ENCODE peak calls at places on chromosomes 6 and 20, in ten cellular contexts. F is prostate gland, J is transverse colon, Y is endothelial cell of umbilical vein, I is Panc1, A is sigmoid colon, R is spleen, C is H1, S is GM23338, B is esophagus muscularis mucosa. V is an unnamed sample.

GRCh38 chr20:56630506-56631317 is 1.6 kb downstream of the TFAP2C start:
- DNase-seq in R (no peak), Y (no peak), J (no peak), B (no peak), S (peak), I (no peak), C (peak), A (no peak), F (peak), V (no peak)

GRCh38 chr6:52725530-52726192 is 37.6 kb downstream of the GSTA2 start:
- DNase-seq in F (peak), R (no peak), S (no peak), A (no peak), Y (no peak), C (no peak), J (peak), I (no peak), B (no peak), V (no peak)

GRCh38 chr6:162069995-162070394 is 657.6 kb downstream of the PRKN start:
- DNase-seq in I (no peak), F (no peak), A (no peak), R (no peak), B (no peak), S (no peak), C (no peak), Y (no peak), J (no peak), V (no peak)

GRCh38 chr20:3163099-3164042 is 3.7 kb upstream of the FASTKD5 start:
- DNase-seq in Y (no peak), J (no peak), C (no peak), I (no peak), S (no peak), F (no peak), B (no peak), R (no peak), A (no peak), V (no peak)

GRCh38 chr6:132764370-132764769 is 6.7 kb upstream of the VNN2 start:
- DNase-seq in A (no peak), B (no peak), C (no peak), J (no peak), Y (peak), I (no peak), S (peak), F (no peak), R (no peak), V (no peak)

GRCh38 chr6:165002358-165002757 is 307.0 kb downstream of the C6orf118 start:
- DNase-seq in C (no peak), A (no peak), Y (no peak), F (no peak), I (no peak), B (no peak), R (no peak), J (no peak), S (no peak), V (no peak)

GRCh38 chr6:111683749-111684267 is 78.1 kb upstream of the TRAF3IP2 start:
- DNase-seq in I (no peak), C (no peak), A (peak), Y (peak), B (peak), R (no peak), F (no peak), S (no peak), J (no peak), V (no peak)

GRCh38 chr6:32439708-32440214 is at the start of gene HLA-DRA:
- DNase-seq in R (no peak), F (no peak), I (no peak), Y (peak), B (no peak), J (no peak), A (no peak), C (peak), S (peak), V (no peak)

GRCh38 chr6:166866839-166867637 is 89.3 kb downstream of the RNASET2 start:
- DNase-seq in J (no peak), I (no peak), B (peak), A (no peak), C (no peak), F (no peak), Y (no peak), R (no peak), S (no peak), V (no peak)

GRCh38 chr6:149905371-149905910 is 7.5 kb upstream of the RAET1E start:
- DNase-seq in Y (no peak), A (no peak), J (no peak), B (no peak), F (no peak), R (peak), S (no peak), I (no peak), C (no peak), V (peak)

GRCh38 chr6:28772480-28773381 is 151.1 kb downstream of the TRIM27 start:
- DNase-seq in R (no peak), Y (no peak), S (peak), J (no peak), B (peak), I (no peak), F (no peak), A (no peak), C (no peak), V (no peak)

GRCh38 chr20:1301031-1301529 is 27.9 kb downstream of the SDCBP2 start:
- DNase-seq in C (no peak), R (peak), S (peak), F (no peak), A (peak), B (no peak), Y (peak), I (no peak), J (no peak), V (no peak)

GRCh38 chr6:159577564-159577963 is 115.5 kb downstream of the SOD2 start:
- DNase-seq in C (no peak), R (no peak), F (no peak), Y (no peak), I (no peak), A (no peak), B (no peak), S (no peak), J (no peak), V (no peak)

GRCh38 chr20:49775229-49775693 is 37.4 kb upstream of the SLC9A8 start:
- DNase-seq in I (peak), J (peak), Y (peak), R (no peak), F (no peak), C (peak), A (peak), B (no peak), S (peak), V (no peak)

GRCh38 chr6:82363368-82364086 is at the start of gene TPBG:
- DNase-seq in I (peak), F (peak), Y (peak), A (peak), R (peak), S (peak), J (peak), C (peak), B (no peak), V (no peak)

GRCh38 chr6:27019651-27020552 is 227.6 kb upstream of the PRSS16 start:
- DNase-seq in I (peak), Y (peak), A (peak), R (peak), S (peak), C (peak), J (peak), F (peak), B (peak), V (no peak)

GRCh38 chr20:33566781-33567603 is 77.1 kb downstream of the CBFA2T2 start:
- DNase-seq in F (no peak), Y (no peak), R (no peak), S (no peak), I (no peak), B (no peak), J (no peak), A (no peak), C (no peak), V (no peak)

GRCh38 chr6:36853325-36853724 is 14.1 kb upstream of the CPNE5 start:
- DNase-seq in J (no peak), S (no peak), C (no peak), B (no peak), I (no peak), A (peak), R (no peak), F (peak), Y (peak), V (no peak)

GRCh38 chr6:155377061-155377460 is 62.8 kb upstream of the TFB1M start:
- DNase-seq in R (no peak), B (no peak), F (no peak), S (no peak), I (peak), Y (no peak), J (no peak), A (no peak), C (no peak), V (no peak)

GRCh38 chr20:373171-373890 is 7.2 kb upstream of the TRIB3 start:
- DNase-seq in C (no peak), I (no peak), F (no peak), R (peak), B (no peak), Y (peak), A (no peak), S (peak), J (no peak), V (no peak)

GRCh38 chr6:47111685-47112084 is 69.6 kb upstream of the ADGRF1 start:
- DNase-seq in I (no peak), Y (peak), S (peak), B (no peak), R (no peak), J (peak), C (no peak), A (no peak), F (no peak), V (no peak)

GRCh38 chr6:106325336-106326178 is at the start of gene ATG5:
- DNase-seq in I (peak), S (peak), F (peak), R (peak), B (peak), C (peak), Y (peak), A (peak), J (peak), V (peak)

GRCh38 chr6:20402181-20403079 is 751 bp downstream of the E2F3 start:
- DNase-seq in R (peak), I (no peak), S (peak), Y (peak), J (peak), C (peak), F (peak), A (peak), B (no peak), V (no peak)

GRCh38 chr6:98024359-98024758 is 741.3 kb upstream of the MMS22L start:
- DNase-seq in J (no peak), F (no peak), I (no peak), A (no peak), S (no peak), C (no peak), Y (no peak), B (no peak), R (no peak), V (no peak)

GRCh38 chr20:4138056-4138455 is 122.7 kb upstream of the RNF24 start:
- DNase-seq in B (no peak), A (no peak), J (no peak), Y (no peak), R (no peak), I (no peak), F (no peak), C (no peak), S (no peak), V (no peak)

GRCh38 chr6:52286798-52287432 is 2.4 kb upstream of the MCM3 start:
- DNase-seq in F (peak), C (peak), B (no peak), Y (peak), A (peak), J (peak), S (peak), R (no peak), I (peak), V (no peak)

GRCh38 chr6:78810146-78810545 is 57.2 kb upstream of the IRAK1BP1 start:
- DNase-seq in I (no peak), J (peak), F (peak), C (no peak), Y (peak), S (peak), A (no peak), B (no peak), R (no peak), V (no peak)
- H3K27ac ChIP-seq in I (no peak), J (no peak), F (peak), C (no peak), Y (no peak), S (no peak), A (no peak), B (no peak), R (no peak), V (no peak)

GRCh38 chr6:75070244-75070643 is 135.6 kb downstream of the COL12A1 start:
- DNase-seq in B (no peak), R (no peak), A (no peak), F (no peak), J (no peak), Y (no peak), C (no peak), S (no peak), I (no peak), V (no peak)

DNA sequence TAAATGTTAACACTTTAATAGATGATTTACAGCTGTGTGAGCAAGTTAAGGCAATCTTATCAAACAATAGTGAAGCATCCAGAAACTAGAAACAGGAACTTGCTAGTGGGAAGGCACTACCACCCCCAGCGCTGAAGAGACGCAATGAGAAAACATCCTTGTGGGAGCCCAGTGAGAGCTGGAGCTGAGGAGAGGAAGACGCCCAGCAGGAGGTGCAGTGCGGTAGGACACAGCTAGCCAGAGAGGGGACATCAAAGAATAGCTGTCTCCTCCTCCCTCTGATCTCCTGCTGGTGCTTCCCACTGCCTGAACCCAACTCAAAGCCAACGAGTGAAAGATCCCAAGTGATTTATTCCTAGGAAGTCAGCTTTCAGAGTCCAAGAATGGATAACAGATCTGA is 140.3 kb downstream of the COL12A1 start:
- DNase-seq in A (no peak), R (no peak), F (no peak), B (no peak), S (peak), J (no peak), C (peak), Y (peak), I (no peak), V (no peak)
- TF ChIP-seq CTCF in A (no peak), R (no peak), F (no peak), B (no peak), S (no peak), J (no peak), C (no peak), Y (no peak), I (no peak), V (no peak)

GRCh38 chr6:12190252-12190651 is 99.9 kb upstream of the EDN1 start:
- DNase-seq in Y (no peak), R (no peak), C (no peak), J (no peak), F (no peak), S (no peak), I (no peak), A (no peak), B (no peak), V (no peak)
- TF ChIP-seq POLR2AphosphoS5 in Y (no peak), R (no peak), C (no peak), J (no peak), F (no peak), S (no peak), I (no peak), A (no peak), B (no peak), V (no peak)

GRCh38 chr20:53606364-53606985 is 12.8 kb upstream of the ZNF217 start:
- DNase-seq in A (no peak), C (no peak), F (no peak), B (no peak), Y (peak), I (no peak), R (no peak), S (no peak), J (no peak), V (no peak)
- H3K27ac ChIP-seq in A (no peak), C (no peak), F (no peak), B (no peak), Y (peak), I (peak), R (peak), S (no peak), J (no peak), V (no peak)

DNA sequence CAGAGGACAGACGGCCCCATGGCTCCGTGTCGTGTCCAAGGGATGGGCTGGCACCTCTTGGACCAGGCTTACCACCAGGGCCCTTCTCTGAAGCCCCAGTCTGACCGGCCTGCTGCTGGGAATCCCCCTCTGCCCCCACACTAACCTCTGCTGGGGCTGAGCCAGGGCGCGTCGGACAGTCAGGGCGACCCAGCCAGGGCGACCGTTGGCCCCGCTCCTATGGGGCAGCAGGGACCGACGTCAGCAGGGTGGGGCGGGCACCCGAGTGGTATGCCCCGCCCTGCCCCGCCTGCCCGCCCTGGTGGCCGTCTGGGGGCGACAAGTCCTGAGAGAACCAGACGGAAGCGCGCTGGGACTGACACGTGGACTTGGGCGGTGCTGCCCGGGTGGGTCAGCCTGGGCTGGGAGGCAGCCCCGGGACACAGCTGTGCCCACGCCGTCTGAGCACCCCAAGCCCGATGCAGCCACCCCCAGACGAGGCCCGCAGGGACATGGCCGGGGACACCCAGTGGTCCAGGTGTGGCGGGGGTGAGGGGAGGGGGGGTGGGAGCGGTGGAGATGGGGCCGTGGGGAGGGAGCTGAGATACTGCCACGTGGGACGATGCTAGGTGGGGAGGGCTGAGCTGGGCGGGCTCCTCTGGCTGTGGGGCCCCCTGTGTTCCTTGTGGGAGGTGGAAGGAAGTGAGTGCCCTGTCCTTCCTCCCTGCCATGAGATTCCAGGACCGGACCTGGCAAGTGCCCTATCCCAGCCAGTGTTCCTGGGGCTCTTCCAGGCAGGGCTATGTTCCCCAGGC is at the start of gene SLC17A9:
- DNase-seq in A (peak), Y (peak), B (no peak), J (peak), F (no peak), R (peak), I (no peak), C (peak), S (peak), V (no peak)
- TF ChIP-seq CTCF in A (no peak), Y (no peak), B (peak), J (no peak), F (no peak), R (peak), I (no peak), C (no peak), S (no peak), V (no peak)

DNA sequence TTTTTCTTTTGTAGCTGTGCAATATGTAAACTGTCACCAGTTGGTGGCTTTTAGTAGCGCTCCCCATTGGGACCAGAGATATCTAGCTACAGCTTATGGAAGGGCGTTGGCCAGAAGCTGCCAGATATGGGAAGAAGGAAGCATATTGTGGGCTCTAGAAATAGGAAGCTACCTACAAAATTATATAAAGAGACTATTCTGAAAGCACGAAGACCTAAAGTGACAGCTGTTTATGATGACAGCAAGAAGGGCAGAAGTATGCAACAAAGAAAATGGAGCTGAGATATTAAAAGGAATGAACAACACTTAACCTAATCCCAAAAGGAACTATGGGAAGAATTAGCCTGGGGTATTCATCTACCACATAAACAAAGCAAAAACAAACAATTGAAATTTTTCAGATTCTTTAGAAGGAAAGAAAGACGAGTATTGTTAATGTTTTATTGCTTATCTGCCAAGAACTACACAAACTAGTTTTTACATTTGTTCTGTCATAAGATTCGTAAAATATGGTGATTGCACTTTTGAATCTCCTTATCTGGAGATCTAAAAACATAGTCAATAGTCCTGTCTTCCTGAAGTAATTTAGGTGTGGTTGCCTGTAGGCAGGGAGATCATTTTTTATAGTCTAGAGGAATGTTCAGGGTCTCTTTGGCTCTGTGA is 81.6 kb downstream of the NCOA7 start:
- DNase-seq in J (no peak), Y (no peak), I (no peak), R (no peak), B (no peak), F (no peak), S (no peak), A (no peak), C (no peak), V (no peak)
- TF ChIP-seq POLR2AphosphoS5 in J (no peak), Y (no peak), I (no peak), R (no peak), B (no peak), F (no peak), S (no peak), A (no peak), C (no peak), V (no peak)

DNA sequence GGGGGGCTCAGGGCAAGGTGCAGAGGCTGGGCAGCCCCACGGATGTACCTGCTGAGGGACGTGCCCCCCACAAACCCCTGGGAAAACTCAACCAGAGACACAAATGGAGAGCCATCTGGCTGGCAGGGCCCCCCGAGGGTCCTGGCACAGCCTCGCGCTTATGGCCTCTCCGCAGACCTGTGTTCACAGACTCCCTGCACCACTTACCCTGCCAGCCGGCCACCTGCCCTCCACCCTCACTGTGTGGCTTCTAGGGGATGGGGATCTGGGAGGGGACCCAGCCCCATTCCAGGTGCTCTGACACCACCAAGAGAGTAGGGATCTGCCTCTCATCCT is 3.4 kb upstream of the ZBTB46 start:
- DNase-seq in A (no peak), J (no peak), S (no peak), F (no peak), I (no peak), B (no peak), Y (no peak), C (no peak), R (no peak), V (no peak)
- H3K27ac ChIP-seq in A (peak), J (peak), S (no peak), F (peak), I (peak), B (peak), Y (no peak), C (no peak), R (peak), V (peak)

GRCh38 chr6:141607956-141608355 is 524.8 kb upstream of the GJE1 start:
- DNase-seq in A (no peak), R (no peak), C (no peak), J (no peak), F (no peak), Y (no peak), S (no peak), B (no peak), I (no peak), V (no peak)

DNA sequence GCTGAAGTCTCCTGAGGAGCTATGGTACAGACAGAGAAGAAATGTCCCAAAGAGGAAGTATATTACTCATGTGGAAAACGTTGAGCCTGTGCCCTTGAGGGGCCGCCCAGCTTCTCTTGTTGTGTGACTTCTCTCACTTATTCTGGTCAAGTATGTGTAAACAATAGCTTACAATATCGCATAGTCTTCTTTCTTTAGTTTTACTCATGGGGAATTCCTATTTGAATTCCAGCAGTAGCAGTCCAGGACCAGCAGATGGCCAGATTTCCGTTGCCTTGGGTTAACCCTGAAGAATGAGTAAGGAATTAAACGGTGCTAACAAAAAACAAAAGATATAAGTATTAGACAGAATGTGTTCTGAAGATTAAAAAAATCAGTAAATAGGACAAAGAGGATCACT is 522.0 kb upstream of the GJE1 start:
- DNase-seq in F (no peak), A (no peak), Y (peak), B (no peak), S (peak), I (no peak), J (no peak), C (no peak), R (no peak), V (no peak)
- TF ChIP-seq CTCF in F (no peak), A (no peak), Y (no peak), B (no peak), S (peak), I (peak), J (no peak), C (no peak), R (no peak), V (no peak)